ENCODE peak calls at places on chromosomes 1 and 21, in six cellular contexts. E is activated T-helper 1 cell treated with Interleukin-2 at 50 U/mL for 16 hours, P is T follicular helper cell, V is HTR-8/SVneo, N is fibroblast of gingiva, T is glutamatergic neuron. R is an unnamed sample.

GRCh38 chr1:208202333-208202987 is 41.7 kb downstream of the PLXNA2 start:
- DNase-seq in E (no peak), T (no peak), P (no peak), V (no peak), N (no peak), R (no peak)

GRCh38 chr1:65795311-65795710 is 2.6 kb downstream of the PDE4B start:
- DNase-seq in N (no peak), E (no peak), V (no peak), P (no peak), T (no peak), R (no peak)

GRCh38 chr1:85580046-85580411 is 532 bp upstream of the CCN1 start:
- DNase-seq in V (no peak), E (no peak), N (peak; percentile 84), T (no peak), P (no peak), R (no peak)

GRCh38 chr1:31429583-31429982 is 16.6 kb downstream of the SERINC2 start:
- DNase-seq in E (no peak), T (no peak), V (no peak), P (no peak), N (no peak), R (no peak)

GRCh38 chr1:44249543-44249942 is 36.3 kb downstream of the DMAP1 start:
- DNase-seq in N (no peak), T (no peak), V (no peak), P (no peak), E (no peak), R (no peak)

GRCh38 chr1:246786606-246787238 is 62.5 kb downstream of the SCCPDH start:
- DNase-seq in V (no peak), E (no peak), N (no peak), P (no peak), T (no peak), R (no peak)

GRCh38 chr1:37875833-37876232 is 16.4 kb upstream of the MTF1 start:
- DNase-seq in P (no peak), T (no peak), E (no peak), N (peak; percentile 10), V (no peak), R (no peak)

GRCh38 chr1:111227434-111227833 is at the start of gene CHI3L2:
- DNase-seq in P (no peak), N (peak; percentile 83), V (no peak), E (no peak), T (no peak), R (no peak)

GRCh38 chr1:21319447-21320407 is 29.5 kb upstream of the ECE1 start:
- DNase-seq in V (no peak), T (no peak), P (no peak), E (no peak), N (no peak), R (no peak)

GRCh38 chr21:26806734-26807372 is 38.4 kb downstream of the ADAMTS1 start:
- DNase-seq in P (no peak), T (no peak), N (no peak), E (no peak), V (peak; percentile 5), R (no peak)

GRCh38 chr1:47637111-47637685 is 199.4 kb downstream of the FOXD2 start:
- DNase-seq in P (no peak), V (no peak), T (no peak), N (peak; percentile 19), E (no peak), R (no peak)

GRCh38 chr1:39165049-39165448 is 39.4 kb upstream of the MACF1 start:
- DNase-seq in E (no peak), N (no peak), P (no peak), V (no peak), T (no peak), R (no peak)

GRCh38 chr1:165650981-165651625 is 20.1 kb downstream of the MGST3 start:
- DNase-seq in T (no peak), E (no peak), V (no peak), N (no peak), P (no peak), R (no peak)

GRCh38 chr1:206908038-206908437 is 10.8 kb downstream of the IL24 start:
- DNase-seq in P (no peak), N (no peak), V (no peak), E (no peak), T (no peak), R (no peak)

GRCh38 chr1:234750922-234751595 is 141.1 kb upstream of the IRF2BP2 start:
- DNase-seq in N (no peak), E (no peak), V (no peak), P (no peak), T (no peak), R (no peak)

GRCh38 chr21:45327458-45328197 is 39.9 kb upstream of the POFUT2 start:
- DNase-seq in T (no peak), P (no peak), V (no peak), E (no peak), N (no peak), R (no peak)

GRCh38 chr1:6672558-6672957 is 29.1 kb downstream of the DNAJC11 start:
- DNase-seq in E (no peak), T (no peak), P (no peak), V (no peak), N (no peak), R (no peak)